ENCODE peak calls at places on chromosomes 12 and 14, in seven cellular contexts. P is AG08396, G is transverse colon, D is NCI-H187, S is SHP77, L is RWPE1, X is T-helper 1 cell. I is an unnamed sample.

GRCh38 chr12:100539209-100539608 is 34.3 kb upstream of the GAS2L3 start:
- DNase-seq in S (no peak), P (peak), L (peak), G (no peak), D (no peak), X (no peak), I (no peak)

GRCh38 chr12:11649413-11650278 is at the start of gene ETV6:
- DNase-seq in P (peak), G (peak), L (peak), D (peak), X (peak), S (peak), I (peak)

GRCh38 chr14:69010632-69011031 is 31.5 kb upstream of the ACTN1 start:
- DNase-seq in S (no peak), D (no peak), X (no peak), L (no peak), G (peak), P (no peak), I (no peak)

GRCh38 chr12:974281-974862 is 16.7 kb upstream of the ERC1 start:
- DNase-seq in P (no peak), S (no peak), G (no peak), X (no peak), D (no peak), L (no peak), I (no peak)

GRCh38 chr14:79712302-79712950 is 498.9 kb downstream of the DIO2 start:
- DNase-seq in P (no peak), X (no peak), D (no peak), G (no peak), L (no peak), S (no peak), I (no peak)

GRCh38 chr14:43687866-43688265 is 819.2 kb downstream of the FSCB start:
- DNase-seq in G (no peak), D (no peak), P (peak), S (no peak), X (no peak), L (peak), I (no peak)

GRCh38 chr14:78157855-78158436 is 12.2 kb upstream of the NRXN3 start:
- DNase-seq in S (no peak), L (peak), D (no peak), X (no peak), P (peak), G (no peak), I (no peak)

GRCh38 chr12:88351121-88351520 is 209.0 kb downstream of the TMTC3 start:
- DNase-seq in D (no peak), G (no peak), X (no peak), P (no peak), L (no peak), S (no peak), I (no peak)

GRCh38 chr14:104426771-104427125 is 152.8 kb upstream of the C14orf180 start:
- DNase-seq in D (no peak), G (no peak), X (no peak), L (no peak), S (no peak), P (no peak), I (no peak)

GRCh38 chr14:101559624-101560533 is 1.4 kb upstream of the DIO3 start:
- DNase-seq in L (no peak), S (no peak), X (no peak), P (peak), G (peak), D (no peak), I (no peak)

GRCh38 chr12:43776498-43776897 is 17.7 kb downstream of the IRAK4 start:
- DNase-seq in D (no peak), P (peak), L (peak), G (no peak), S (peak), X (peak), I (peak)

I was measured in tibial nerve.